ENCODE peak calls at places on chromosomes 13 and 19, in eight cellular contexts. W is astrocyte of the spinal cord; L is MV-4-11; U is AG04450; S is HEK293T; J is T follicular helper cell; Z is NCI-H69; Y is CD8-positive, alpha-beta T cell. I is an unnamed sample.

GRCh38 chr19:10508707-10509106 is 5.6 kb upstream of the KEAP1 start:
- DNase-seq in L (peak; percentile 49), Z (no peak), J (no peak), S (no peak), Y (peak; percentile 30), U (no peak), W (peak; percentile 19), I (no peak)

GRCh38 chr19:5942991-5943390 is 28.9 kb downstream of the CAPS start:
- DNase-seq in Y (no peak), S (no peak), W (no peak), L (no peak), J (no peak), Z (no peak), U (no peak), I (no peak)

GRCh38 chr19:41367848-41368301 is 3.9 kb upstream of the B9D2 start:
- DNase-seq in U (peak; percentile 81), Y (no peak), J (no peak), S (no peak), W (peak; percentile 93), Z (no peak), L (peak; percentile 88), I (peak; percentile 79)

GRCh38 chr13:30698023-30698422 is 37.3 kb upstream of the ALOX5AP start:
- DNase-seq in W (peak; percentile 90), U (peak; percentile 42), L (no peak), J (no peak), Z (no peak), S (no peak), Y (no peak), I (peak; percentile 81)

GRCh38 chr13:41542281-41542680 is 84.9 kb downstream of the RGCC start:
- DNase-seq in Z (no peak), S (no peak), L (no peak), U (no peak), W (no peak), J (no peak), Y (no peak), I (no peak)

GRCh38 chr19:47427241-47428176 is 8.2 kb upstream of the MEIS3 start:
- DNase-seq in J (peak; percentile 45), Y (peak; percentile 70), W (peak; percentile 33), Z (peak; percentile 73), U (no peak), L (peak; percentile 28), S (peak; percentile 75), I (peak; percentile 40)

GRCh38 chr13:112159575-112160547 is 92.9 kb downstream of the SOX1 start:
- DNase-seq in Y (no peak), Z (no peak), S (no peak), J (no peak), L (no peak), U (no peak), W (no peak), I (no peak)

GRCh38 chr13:51148952-51149573 is 38.0 kb upstream of the C13orf42 start:
- DNase-seq in W (peak; percentile 72), U (peak; percentile 8), Y (no peak), J (no peak), S (peak; percentile 44), Z (peak; percentile 71), L (no peak), I (peak; percentile 72)

GRCh38 chr13:112928020-112928931 is 40.7 kb upstream of the MCF2L start:
- DNase-seq in Y (no peak), J (no peak), U (no peak), Z (peak; percentile 77), W (no peak), L (no peak), S (no peak), I (no peak)

GRCh38 chr19:42246143-42246868 is 3.9 kb upstream of the GSK3A start:
- DNase-seq in Z (peak; percentile 76), Y (no peak), U (peak; percentile 59), J (no peak), L (no peak), W (peak; percentile 83), S (peak; percentile 59), I (peak; percentile 77)

GRCh38 chr13:52852444-52852843 is 4.0 kb upstream of the PCDH8 start:
- DNase-seq in W (no peak), U (no peak), S (no peak), Z (peak; percentile 93), J (no peak), L (no peak), Y (no peak), I (no peak)

GRCh38 chr13:39102981-39103490 is 64.8 kb downstream of the NHLRC3 start:
- DNase-seq in Y (no peak), L (no peak), U (no peak), J (no peak), W (no peak), S (no peak), Z (no peak), I (no peak)

GRCh38 chr19:2478756-2479555 is 3.0 kb downstream of the GADD45B start:
- DNase-seq in J (peak; percentile 52), W (peak; percentile 84), L (peak; percentile 83), S (no peak), Y (peak; percentile 80), Z (no peak), U (no peak), I (peak; percentile 62)

GRCh38 chr13:113398963-113399754 is 35.2 kb upstream of the GRTP1 start:
- DNase-seq in J (no peak), L (no peak), S (no peak), U (no peak), Y (no peak), W (peak; percentile 81), Z (no peak), I (peak; percentile 43)

GRCh38 chr13:44399045-44399444 is 25.4 kb downstream of the SERP2 start:
- DNase-seq in S (no peak), J (no peak), L (no peak), W (no peak), Z (peak; percentile 93), U (no peak), Y (no peak), I (no peak)

GRCh38 chr19:29275266-29275665 is 62.3 kb upstream of the UQCRFS1 start:
- DNase-seq in W (no peak), J (no peak), Z (no peak), S (no peak), U (no peak), L (no peak), Y (no peak), I (no peak)

GRCh38 chr13:23990443-23990842 is 93.1 kb upstream of the C1QTNF9B start:
- DNase-seq in W (no peak), Y (no peak), S (no peak), U (no peak), Z (peak; percentile 65), J (no peak), L (no peak), I (no peak)

GRCh38 chr19:5434351-5434917 is 20.8 kb upstream of the ZNRF4 start:
- DNase-seq in Z (no peak), J (no peak), Y (no peak), U (no peak), L (no peak), S (no peak), W (peak; percentile 11), I (peak; percentile 11)

GRCh38 chr19:35518313-35518712 is 4.9 kb upstream of the DMKN start:
- DNase-seq in W (peak; percentile 74), L (no peak), Y (no peak), J (no peak), S (no peak), Z (no peak), U (peak; percentile 92), I (peak; percentile 94)

GRCh38 chr19:54805665-54806515 is 2.5 kb downstream of the KIR2DL4 start:
- DNase-seq in U (no peak), L (no peak), Y (no peak), Z (no peak), W (no peak), S (no peak), J (no peak), I (no peak)

GRCh38 chr13:49342404-49342803 is 94.7 kb downstream of the CDADC1 start:
- DNase-seq in L (no peak), S (no peak), Y (no peak), Z (no peak), J (no peak), W (no peak), U (no peak), I (no peak)